ENCODE peak calls at places on chromosome 22, in five cellular contexts. One of them, this sample, is unnamed. For H3K9me3, the result is how much of the 10 kb centered on the place peaks cover.

GRCh38 chr22:32544953-32545558 is 70.4 kb downstream of the FBXO7 start:
- DNase-seq in K562: no peak
- DNase-seq in H1: no peak
- DNase-seq in HCT116: no peak
- DNase-seq in HepG2: no peak
- DNase-seq in this sample: no peak

GRCh38 chr22:19717691-19718254 is 3.5 kb downstream of the SEPTIN5 start:
- DNase-seq in K562: peak
- DNase-seq in HCT116: no peak
- DNase-seq in H1: peak
- DNase-seq in HepG2: no peak
- DNase-seq in this sample: no peak

GRCh38 chr22:22786301-22787115 is 101.1 kb upstream of the IGLL5 start:
- DNase-seq in HepG2: peak
- DNase-seq in H1: peak
- DNase-seq in HCT116: no peak
- DNase-seq in K562: no peak
- DNase-seq in this sample: no peak

GRCh38 chr22:38114484-38115398 is 4.3 kb upstream of the BAIAP2L2 start:
- DNase-seq in H1: peak
- DNase-seq in HepG2: peak
- DNase-seq in HCT116: peak
- DNase-seq in K562: peak
- DNase-seq in this sample: peak

GRCh38 chr22:40594924-40595323 is 41.6 kb downstream of the MRTFA start:
- DNase-seq in HepG2: peak
- DNase-seq in HCT116: no peak
- DNase-seq in K562: no peak
- DNase-seq in H1: no peak
- DNase-seq in this sample: no peak

GRCh38 chr22:20206709-20207215 is 55.9 kb upstream of the CCDC188 start:
- DNase-seq in K562: peak
- DNase-seq in HepG2: no peak
- DNase-seq in H1: no peak
- DNase-seq in HCT116: no peak
- DNase-seq in this sample: no peak

GRCh38 chr22:49807129-49807528 is 20.5 kb downstream of the BRD1 start:
- DNase-seq in H1: no peak
- DNase-seq in K562: no peak
- DNase-seq in HepG2: no peak
- DNase-seq in HCT116: no peak
- DNase-seq in this sample: no peak

GRCh38 chr22:33921576-33922181 is 1.4 kb upstream of the LARGE1 start:
- DNase-seq in HCT116: no peak
- DNase-seq in H1: peak
- DNase-seq in HepG2: peak
- DNase-seq in K562: no peak
- DNase-seq in this sample: peak

GRCh38 chr22:44127353-44127752 is 53.4 kb upstream of the PARVG start:
- DNase-seq in H1: no peak
- DNase-seq in HepG2: no peak
- DNase-seq in HCT116: no peak
- DNase-seq in K562: no peak
- DNase-seq in this sample: no peak

GRCh38 chr22:19882446-19883381 is 28.0 kb upstream of the GNB1L start:
- DNase-seq in K562: no peak
- DNase-seq in HepG2: no peak
- DNase-seq in H1: peak
- DNase-seq in HCT116: no peak
- DNase-seq in this sample: no peak

GRCh38 chr22:50250555-50251471 is at the start of gene HDAC10:
- DNase-seq in HepG2: peak
- DNase-seq in H1: peak
- DNase-seq in K562: peak
- DNase-seq in HCT116: no peak
- DNase-seq in this sample: peak

GRCh38 chr22:28019881-28020861 is 101.1 kb upstream of the PITPNB start:
- DNase-seq in H1: peak
- DNase-seq in HepG2: peak
- DNase-seq in K562: peak
- DNase-seq in HCT116: peak
- DNase-seq in this sample: peak

GRCh38 chr22:32202161-32202538 is 2.7 kb downstream of the RFPL2 start:
- DNase-seq in HCT116: no peak
- DNase-seq in H1: peak
- DNase-seq in K562: no peak
- DNase-seq in HepG2: no peak
- DNase-seq in this sample: no peak

GRCh38 chr22:37258005-37258790 is 14.1 kb upstream of the RAC2 start:
- DNase-seq in HCT116: no peak
- DNase-seq in HepG2: no peak
- DNase-seq in H1: no peak
- DNase-seq in K562: no peak
- DNase-seq in this sample: no peak

GRCh38 chr22:24695958-24696511 is 78.5 kb downstream of the PIWIL3 start:
- DNase-seq in HepG2: no peak
- DNase-seq in K562: peak
- DNase-seq in H1: peak
- DNase-seq in HCT116: no peak
- DNase-seq in this sample: no peak

GRCh38 chr22:37680191-37680851 is 4.9 kb downstream of the LGALS1 start:
- DNase-seq in H1: no peak
- DNase-seq in HepG2: no peak
- DNase-seq in K562: no peak
- DNase-seq in HCT116: no peak
- DNase-seq in this sample: no peak

GRCh38 chr22:50676661-50677492 is 4.3 kb downstream of the SHANK3 start:
- DNase-seq in K562: no peak
- DNase-seq in HCT116: no peak
- DNase-seq in HepG2: no peak
- DNase-seq in H1: no peak
- DNase-seq in this sample: no peak

GRCh38 chr22:39631857-39632256 is 61.3 kb downstream of the CACNA1I start:
- DNase-seq in HCT116: no peak
- DNase-seq in K562: no peak
- DNase-seq in HepG2: no peak
- DNase-seq in H1: no peak
- DNase-seq in this sample: no peak

GRCh38 chr22:29737251-29738117 is 17.7 kb downstream of the CABP7 start:
- DNase-seq in HepG2: no peak
- DNase-seq in H1: no peak
- DNase-seq in HCT116: no peak
- DNase-seq in K562: no peak
- DNase-seq in this sample: no peak

GRCh38 chr22:39405346-39406085 is 5.9 kb downstream of the TAB1 start:
- DNase-seq in HCT116: no peak
- DNase-seq in K562: no peak
- DNase-seq in H1: no peak
- DNase-seq in HepG2: no peak
- DNase-seq in this sample: no peak

GRCh38 chr22:45064313-45065268 is 54.8 kb upstream of the PHF21B start:
- DNase-seq in H1: no peak
- DNase-seq in K562: peak
- DNase-seq in HCT116: no peak
- DNase-seq in HepG2: no peak
- DNase-seq in this sample: no peak

GRCh38 chr22:38412435-38413084 is 42.4 kb downstream of the KCNJ4 start:
- DNase-seq in HepG2: no peak
- DNase-seq in H1: peak
- DNase-seq in K562: peak
- DNase-seq in HCT116: no peak
- DNase-seq in this sample: no peak

GRCh38 chr22:19113429-19113828 is 8.8 kb downstream of the DGCR2 start:
- DNase-seq in HepG2: no peak
- DNase-seq in K562: no peak
- DNase-seq in HCT116: no peak
- DNase-seq in H1: no peak
- DNase-seq in this sample: no peak

GRCh38 chr22:50189184-50189848 is 3.6 kb downstream of the TRABD start:
- DNase-seq in K562: peak
- DNase-seq in H1: no peak
- DNase-seq in HepG2: no peak
- DNase-seq in HCT116: no peak
- DNase-seq in this sample: no peak

GRCh38 chr22:38751422-38752346 is 4.1 kb downstream of the SUN2 start:
- DNase-seq in H1: no peak
- DNase-seq in K562: no peak
- DNase-seq in HepG2: no peak
- DNase-seq in HCT116: no peak
- DNase-seq in this sample: no peak

GRCh38 chr22:43159484-43160178 is 8.3 kb downstream of the TSPO start:
- DNase-seq in HCT116: no peak
- DNase-seq in HepG2: no peak
- DNase-seq in H1: peak
- DNase-seq in K562: no peak
- DNase-seq in this sample: no peak

GRCh38 chr22:20234760-20235452 is 33.2 kb downstream of the RTN4R start:
- DNase-seq in K562: no peak
- DNase-seq in HCT116: no peak
- DNase-seq in H1: no peak
- DNase-seq in HepG2: no peak
- DNase-seq in this sample: no peak

GRCh38 chr22:17100621-17101020 is 15.8 kb downstream of the IL17RA start:
- DNase-seq in HCT116: no peak
- DNase-seq in H1: no peak
- DNase-seq in HepG2: no peak
- DNase-seq in K562: no peak
- DNase-seq in this sample: no peak

GRCh38 chr22:21941921-21942320 is 10.7 kb downstream of the PPM1F start:
- DNase-seq in K562: no peak
- DNase-seq in HepG2: no peak
- DNase-seq in H1: no peak
- DNase-seq in HCT116: no peak
- DNase-seq in this sample: no peak

GRCh38 chr22:42419328-42419881 is 12.8 kb downstream of the NFAM1 start:
- DNase-seq in K562: no peak
- DNase-seq in HCT116: no peak
- DNase-seq in HepG2: no peak
- DNase-seq in H1: no peak
- DNase-seq in this sample: no peak

GRCh38 chr22:34294986-34295385 is 374.7 kb upstream of the LARGE1 start:
- DNase-seq in K562: no peak
- DNase-seq in H1: no peak
- DNase-seq in HCT116: no peak
- DNase-seq in HepG2: peak
- DNase-seq in this sample: no peak

GRCh38 chr22:29029202-29030000 is 32.2 kb downstream of the C22orf31 start:
- DNase-seq in HepG2: no peak
- DNase-seq in K562: no peak
- DNase-seq in HCT116: no peak
- DNase-seq in H1: no peak
- DNase-seq in this sample: no peak

GRCh38 chr22:22207845-22208564 is 36.6 kb upstream of the VPREB1 start:
- DNase-seq in HCT116: peak
- DNase-seq in K562: peak
- DNase-seq in HepG2: peak
- DNase-seq in H1: peak
- DNase-seq in this sample: peak

GRCh38 chr22:29509815-29510214 is 29.8 kb downstream of the NEFH start:
- DNase-seq in K562: no peak
- DNase-seq in HepG2: no peak
- DNase-seq in H1: no peak
- DNase-seq in HCT116: no peak
- DNase-seq in this sample: no peak

GRCh38 chr22:39273950-39274887 is 29.4 kb upstream of the PDGFB start:
- DNase-seq in HCT116: no peak
- DNase-seq in K562: peak
- DNase-seq in HepG2: no peak
- DNase-seq in H1: no peak
- DNase-seq in this sample: no peak

DNA sequence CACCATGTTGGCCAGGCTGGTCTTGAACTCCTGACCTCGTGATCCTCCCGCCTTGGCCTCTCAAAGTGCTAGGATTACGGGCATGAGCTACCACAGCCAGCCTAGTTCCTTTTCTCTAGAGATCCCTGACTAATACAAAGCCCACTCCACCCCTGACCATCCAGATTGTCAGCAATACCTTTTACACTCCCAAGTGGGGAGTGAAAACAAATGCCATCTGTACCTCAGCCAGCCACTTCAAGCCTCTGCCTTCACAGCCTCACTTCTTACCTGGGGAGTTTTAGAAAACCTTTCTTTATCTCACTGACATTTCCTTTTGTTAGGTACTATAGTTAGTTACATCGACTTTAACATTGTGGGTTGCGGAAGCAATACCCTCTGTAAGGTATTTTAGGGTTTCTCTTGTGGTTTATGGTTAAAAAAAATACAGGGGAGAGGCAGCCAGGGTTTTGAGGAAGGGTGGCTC is 8.8 kb downstream of the TOM1 start:
- DNase-seq in K562: no peak
- DNase-seq in H1: no peak
- DNase-seq in HCT116: no peak
- DNase-seq in HepG2: no peak
- DNase-seq in this sample: no peak
- TF ChIP-seq ZNF274 in K562: no peak
- TF ChIP-seq ZNF274 in H1: no peak
- TF ChIP-seq ZNF274 in HCT116: no peak
- TF ChIP-seq ZNF274 in HepG2: no peak
- TF ChIP-seq ZNF274 in this sample: no peak

GRCh38 chr22:30969532-30970355 is 679 bp downstream of the TUG1 start:
- DNase-seq in K562: peak
- DNase-seq in H1: no peak
- DNase-seq in HepG2: peak
- DNase-seq in HCT116: no peak
- DNase-seq in this sample: no peak

GRCh38 chr22:30964858-30965257 is 3.7 kb downstream of the MORC2 start:
- DNase-seq in H1: no peak
- DNase-seq in HepG2: no peak
- DNase-seq in HCT116: no peak
- DNase-seq in K562: no peak
- DNase-seq in this sample: no peak

GRCh38 chr22:30968015-30968923 is at the start of gene MORC2:
- DNase-seq in K562: peak
- DNase-seq in H1: no peak
- DNase-seq in HCT116: no peak
- DNase-seq in HepG2: peak
- DNase-seq in this sample: no peak

GRCh38 chr22:30970356-30970746 is 1.3 kb downstream of the TUG1 start:
- DNase-seq in HCT116: no peak
- DNase-seq in HepG2: no peak
- DNase-seq in K562: no peak
- DNase-seq in H1: no peak
- DNase-seq in this sample: no peak

GRCh38 chr22:30968924-30969531 is at the start of gene TUG1:
- DNase-seq in H1: peak
- DNase-seq in HCT116: peak
- DNase-seq in HepG2: peak
- DNase-seq in K562: peak
- DNase-seq in this sample: peak
- H3K9me3 ChIP-seq in H1: under half
- H3K9me3 ChIP-seq in HCT116: under half
- H3K9me3 ChIP-seq in HepG2: under half
- H3K9me3 ChIP-seq in K562: under half
- H3K9me3 ChIP-seq in this sample: under half

GRCh38 chr22:35568751-35569725 is 28.4 kb downstream of the RASD2 start:
- DNase-seq in HCT116: no peak
- DNase-seq in K562: no peak
- DNase-seq in HepG2: no peak
- DNase-seq in H1: no peak
- DNase-seq in this sample: no peak
- TF ChIP-seq ZNF274 in HCT116: no peak
- TF ChIP-seq ZNF274 in K562: no peak
- TF ChIP-seq ZNF274 in HepG2: no peak
- TF ChIP-seq ZNF274 in H1: no peak
- TF ChIP-seq ZNF274 in this sample: no peak

GRCh38 chr22:47616396-47617020 is 854.1 kb downstream of the TBC1D22A start:
- DNase-seq in K562: no peak
- DNase-seq in HepG2: no peak
- DNase-seq in H1: no peak
- DNase-seq in HCT116: no peak
- DNase-seq in this sample: no peak
- H3K9me3 ChIP-seq in K562: under half
- H3K9me3 ChIP-seq in HepG2: under half
- H3K9me3 ChIP-seq in H1: under half
- H3K9me3 ChIP-seq in HCT116: under half
- H3K9me3 ChIP-seq in this sample: under half